ENCODE peak calls at places on chromosomes 7 and 10, in four cellular contexts. D, K, N and M are unnamed samples.

GRCh38 chr7:155862516-155863257 is 50.4 kb upstream of the SHH start:
- DNase-seq in N (no peak), K (no peak), D (no peak), M (no peak)

GRCh38 chr10:72834183-72834825 is 59.2 kb upstream of the OIT3 start:
- DNase-seq in N (peak; percentile 49), K (peak; percentile 95), D (no peak), M (peak; percentile 40)

GRCh38 chr10:50419091-50419490 is 167.8 kb upstream of the ASAH2 start:
- DNase-seq in N (no peak), D (no peak), K (no peak), M (no peak)

GRCh38 chr7:94008537-94008936 is 4.4 kb upstream of the BET1 start:
- DNase-seq in D (peak; percentile 56), K (no peak), N (no peak), M (no peak)

GRCh38 chr10:17174626-17175025 is 26.8 kb downstream of the TRDMT1 start:
- DNase-seq in D (no peak), N (no peak), K (no peak), M (no peak)

GRCh38 chr10:36172574-36172973 is 530.5 kb upstream of the FZD8 start:
- DNase-seq in D (peak; percentile 79), N (no peak), K (no peak), M (no peak)

GRCh38 chr7:125773113-125773800 is 843.6 kb upstream of the POT1 start:
- DNase-seq in K (no peak), N (peak; percentile 12), D (no peak), M (no peak)

GRCh38 chr10:113222207-113222606 is 272.2 kb downstream of the TCF7L2 start:
- DNase-seq in N (no peak), D (no peak), K (no peak), M (no peak)

GRCh38 chr7:91326516-91327209 is 62.4 kb downstream of the FZD1 start:
- DNase-seq in D (no peak), N (no peak), K (no peak), M (no peak)

GRCh38 chr10:123109466-123109865 is 26.3 kb upstream of the HMX3 start:
- DNase-seq in D (no peak), N (no peak), K (no peak), M (no peak)

GRCh38 chr10:93874309-93875031 is 19.3 kb upstream of the SLC35G1 start:
- DNase-seq in N (no peak), K (no peak), D (no peak), M (no peak)

GRCh38 chr10:25934673-25935139 is 677 bp downstream of the MYO3A start:
- DNase-seq in D (peak; percentile 56), K (no peak), N (no peak), M (peak; percentile 7)

GRCh38 chr7:101625076-101625914 is 3.8 kb downstream of the MYL10 start:
- DNase-seq in N (no peak), K (no peak), D (peak; percentile 89), M (no peak)

GRCh38 chr7:2163565-2163964 is 69.2 kb downstream of the MAD1L1 start:
- DNase-seq in D (peak; percentile 46), N (peak; percentile 15), K (no peak), M (no peak)

GRCh38 chr7:94348142-94348541 is 46.6 kb upstream of the COL1A2 start:
- DNase-seq in D (peak; percentile 74), K (no peak), N (no peak), M (no peak)

GRCh38 chr10:98446121-98446655 is 547 bp downstream of the HPS1 start:
- DNase-seq in K (peak; percentile 79), N (no peak), D (peak; percentile 94), M (peak; percentile 47)

GRCh38 chr7:148336411-148336810 is 254.2 kb upstream of the C7orf33 start:
- DNase-seq in N (no peak), D (no peak), K (no peak), M (no peak)

GRCh38 chr7:64574481-64575159 is 11.7 kb upstream of the ZNF680 start:
- DNase-seq in N (peak; percentile 66), D (peak; percentile 95), K (no peak), M (no peak)

GRCh38 chr7:25179325-25179724 is 49.0 kb downstream of the NPVF start:
- DNase-seq in K (no peak), N (no peak), D (no peak), M (no peak)

GRCh38 chr10:58918887-58919286 is 257.6 kb upstream of the PHYHIPL start:
- DNase-seq in N (no peak), K (no peak), D (no peak), M (no peak)

GRCh38 chr10:126204320-126204719 is 184.0 kb downstream of the ADAM12 start:
- DNase-seq in D (no peak), N (no peak), K (no peak), M (no peak)

GRCh38 chr7:139034855-139035587 is 821 bp downstream of the ZC3HAV1L start:
- DNase-seq in K (peak; percentile 60), N (peak; percentile 35), D (peak; percentile 93), M (no peak)

GRCh38 chr10:11288302-11288701 is 270.6 kb downstream of the CELF2 start:
- DNase-seq in K (no peak), D (no peak), N (no peak), M (no peak)

GRCh38 chr10:126384269-126384873 is 3.9 kb downstream of the ADAM12 start:
- DNase-seq in K (no peak), N (no peak), D (peak; percentile 85), M (no peak)